ENCODE peak calls at places on chromosomes 1 and 21, in four cellular contexts. T is activated T-cell treated with anti-CD3 and anti-CD28 coated beads, Interleukin-2, amount 50 U/mL, for 72 hours; Q is stomach; X is NCI-H345. F is an unnamed sample.

GRCh38 chr1:215022204-215022603 is 60.3 kb upstream of the KCNK2 start:
- DNase-seq in T (no peak), Q (no peak), X (no peak), F (no peak)

GRCh38 chr1:116661633-116662032 is 5.9 kb downstream of the IGSF3 start:
- DNase-seq in T (no peak), Q (no peak), X (no peak), F (no peak)

GRCh38 chr1:86156571-86157455 is at the start of gene COL24A1:
- DNase-seq in T (no peak), Q (no peak), X (peak), F (peak)

GRCh38 chr1:100441651-100442050 is 89.3 kb downstream of the CDC14A start:
- DNase-seq in T (peak), Q (no peak), X (no peak), F (no peak)

GRCh38 chr1:58683519-58683918 is 16.3 kb downstream of the MYSM1 start:
- DNase-seq in T (no peak), Q (no peak), X (no peak), F (no peak)

GRCh38 chr1:15733726-15734226 is 2.3 kb upstream of the SLC25A34 start:
- DNase-seq in T (no peak), Q (no peak), X (no peak), F (no peak)

GRCh38 chr1:94580367-94581115 is 39.0 kb upstream of the F3 start:
- DNase-seq in T (no peak), Q (no peak), X (no peak), F (no peak)

GRCh38 chr1:20281801-20282200 is 8.9 kb upstream of the VWA5B1 start:
- DNase-seq in T (no peak), Q (no peak), X (peak), F (no peak)

GRCh38 chr1:208506812-208507211 is 262.6 kb upstream of the PLXNA2 start:
- DNase-seq in T (no peak), Q (no peak), X (no peak), F (no peak)

GRCh38 chr1:39753132-39754025 is 14.7 kb downstream of the PPIE start:
- DNase-seq in T (no peak), Q (no peak), X (no peak), F (no peak)

GRCh38 chr1:21322681-21323016 is 32.4 kb upstream of the ECE1 start:
- DNase-seq in T (no peak), Q (no peak), X (no peak), F (no peak)

GRCh38 chr1:21268281-21269239 is 21.7 kb downstream of the ECE1 start:
- DNase-seq in T (no peak), Q (peak), X (peak), F (peak)

GRCh38 chr1:169236143-169236542 is 129.7 kb downstream of the ATP1B1 start:
- DNase-seq in T (no peak), Q (no peak), X (no peak), F (peak)

GRCh38 chr1:22912311-22912710 is 60.4 kb downstream of the LACTBL1 start:
- DNase-seq in T (no peak), Q (no peak), X (no peak), F (no peak)

GRCh38 chr1:221723918-221724263 is 18.0 kb downstream of the DUSP10 start:
- DNase-seq in T (no peak), Q (no peak), X (no peak), F (no peak)

GRCh38 chr1:46484783-46485490 is 4.7 kb upstream of the DMBX1 start:
- DNase-seq in T (no peak), Q (no peak), X (no peak), F (no peak)

GRCh38 chr1:151346082-151346768 is 827 bp downstream of the RFX5 start:
- DNase-seq in T (peak), Q (no peak), X (no peak), F (peak)

GRCh38 chr21:15741510-15741909 is 11.7 kb downstream of the USP25 start:
- DNase-seq in T (no peak), Q (no peak), X (no peak), F (peak)

GRCh38 chr1:160403244-160403643 is 2.9 kb downstream of the VANGL2 start:
- DNase-seq in T (no peak), Q (no peak), X (no peak), F (peak)

F was measured in endothelial cell of umbilical vein.